ENCODE peak calls at places on chromosomes 12 and 14, in ten cellular contexts. K is GM12865; V is endothelial cell; A is GM10248; G is osteocyte; R is glutamatergic neuron; S is suprapubic skin; Z is iris pigment epithelial cell; P is H4; C is effector memory CD4-positive, alpha-beta T cell. N is an unnamed sample.

GRCh38 chr14:47278233-47278842 is 397.1 kb downstream of the MDGA2 start:
- DNase-seq in C (no peak), G (no peak), S (no peak), R (peak), P (peak), K (peak), V (peak), Z (peak), A (peak), N (no peak)

GRCh38 chr12:131980263-131980662 is 30.5 kb downstream of the EP400 start:
- DNase-seq in R (no peak), C (no peak), Z (peak), P (no peak), G (no peak), K (no peak), S (no peak), V (no peak), A (no peak), N (no peak)

GRCh38 chr14:52553002-52553670 is 500 bp downstream of the GPR137C start:
- DNase-seq in A (peak), G (peak), S (peak), Z (no peak), R (peak), C (no peak), P (peak), V (peak), K (peak), N (no peak)

GRCh38 chr14:53355581-53356112 is 202.5 kb upstream of the DDHD1 start:
- DNase-seq in Z (peak), G (peak), K (peak), P (peak), C (no peak), R (no peak), A (no peak), S (no peak), V (peak), N (no peak)

GRCh38 chr14:90615444-90616095 is 200.7 kb downstream of the TTC7B start:
- DNase-seq in R (no peak), C (no peak), P (no peak), S (no peak), G (no peak), A (no peak), V (no peak), Z (no peak), K (no peak), N (no peak)

GRCh38 chr12:83110424-83110823 is 423.7 kb downstream of the TMTC2 start:
- DNase-seq in G (no peak), V (no peak), A (no peak), S (no peak), K (no peak), R (no peak), C (no peak), P (no peak), Z (no peak), N (no peak)

GRCh38 chr12:111335811-111336210 is 33.1 kb downstream of the PHETA1 start:
- DNase-seq in P (no peak), C (no peak), R (no peak), G (no peak), A (no peak), S (no peak), Z (no peak), V (no peak), K (no peak), N (no peak)

GRCh38 chr14:56144176-56144575 is 26.0 kb downstream of the PELI2 start:
- DNase-seq in G (no peak), S (no peak), A (no peak), P (no peak), C (no peak), Z (no peak), V (no peak), R (no peak), K (no peak), N (no peak)

GRCh38 chr14:50037837-50038236 is 78.5 kb downstream of the VCPKMT start:
- DNase-seq in Z (no peak), R (no peak), V (no peak), A (peak), S (no peak), G (no peak), P (no peak), K (peak), C (no peak), N (no peak)

GRCh38 chr12:98146487-98146886 is 368.9 kb upstream of the TMPO start:
- DNase-seq in K (no peak), C (no peak), P (no peak), A (no peak), V (no peak), Z (no peak), R (no peak), G (no peak), S (no peak), N (no peak)

GRCh38 chr12:55683676-55684075 is 24.0 kb downstream of the ITGA7 start:
- DNase-seq in V (no peak), R (no peak), Z (no peak), G (no peak), C (no peak), A (no peak), S (no peak), K (no peak), P (no peak), N (no peak)

GRCh38 chr12:27618836-27619235 is 77.4 kb upstream of the REP15 start:
- DNase-seq in V (no peak), C (no peak), A (no peak), G (no peak), P (no peak), R (no peak), K (no peak), S (no peak), Z (no peak), N (no peak)